ENCODE peak calls at places on chromosome 16, in six cellular contexts. X is tibial artery, Q is PC-3, D is fibroblast of lung, F is uterus, H is dorsolateral prefrontal cortex. E is an unnamed sample.
A peak's percentile ranks its signal among the peaks of the same experiment; 100 is the strongest.

GRCh38 chr16:50103764-50104163 is 38.0 kb downstream of the HEATR3 start:
- DNase-seq in D (peak; percentile 33), X (no peak), F (no peak), Q (no peak), H (no peak), E (no peak)

GRCh38 chr16:69273009-69273408 is 38.1 kb upstream of the VPS4A start:
- DNase-seq in H (no peak), X (no peak), Q (no peak), D (peak; percentile 92), F (no peak), E (no peak)

GRCh38 chr16:3266873-3267537 is 10.6 kb upstream of the MEFV start:
- DNase-seq in Q (peak; percentile 52), D (peak; percentile 24), X (no peak), H (no peak), F (no peak), E (no peak)

GRCh38 chr16:62034236-62035114 is 1.8 kb downstream of the CDH8 start:
- DNase-seq in D (no peak), Q (no peak), X (no peak), H (peak; percentile 29), F (no peak), E (no peak)

GRCh38 chr16:82368041-82368440 is 198.0 kb upstream of the MPHOSPH6 start:
- DNase-seq in Q (peak; percentile 31), F (no peak), D (peak; percentile 9), H (peak; percentile 61), X (no peak), E (no peak)

GRCh38 chr16:3998793-3999478 is 117.3 kb downstream of the ADCY9 start:
- DNase-seq in F (peak; percentile 52), D (peak; percentile 48), H (no peak), Q (no peak), X (no peak), E (no peak)

GRCh38 chr16:25135239-25135878 is 23.8 kb downstream of the LCMT1 start:
- DNase-seq in H (peak; percentile 22), F (no peak), Q (peak; percentile 78), X (no peak), D (peak; percentile 52), E (no peak)

GRCh38 chr16:3171855-3172593 is 16.0 kb upstream of the OR1F1 start:
- DNase-seq in X (no peak), Q (no peak), D (no peak), H (no peak), F (no peak), E (no peak)

GRCh38 chr16:46714797-46715591 is 25.5 kb downstream of the ORC6 start:
- DNase-seq in X (no peak), F (no peak), Q (no peak), H (no peak), D (no peak), E (no peak)

GRCh38 chr16:84843149-84844048 is 23.6 kb downstream of the CRISPLD2 start:
- DNase-seq in D (no peak), H (no peak), F (no peak), X (no peak), Q (no peak), E (no peak)

GRCh38 chr16:85940214-85940613 is 41.3 kb downstream of the IRF8 start:
- DNase-seq in X (no peak), H (no peak), D (no peak), F (no peak), Q (no peak), E (no peak)

GRCh38 chr16:57333402-57333801 is 25.2 kb upstream of the CCL22 start:
- DNase-seq in H (no peak), Q (no peak), D (no peak), F (no peak), X (no peak), E (no peak)
- H3K27ac ChIP-seq in H (no peak overlapping the region), Q (no peak overlapping the region), D (no peak overlapping the region), F (no peak overlapping the region), X (no peak overlapping the region), E (no peak overlapping the region)

DNA sequence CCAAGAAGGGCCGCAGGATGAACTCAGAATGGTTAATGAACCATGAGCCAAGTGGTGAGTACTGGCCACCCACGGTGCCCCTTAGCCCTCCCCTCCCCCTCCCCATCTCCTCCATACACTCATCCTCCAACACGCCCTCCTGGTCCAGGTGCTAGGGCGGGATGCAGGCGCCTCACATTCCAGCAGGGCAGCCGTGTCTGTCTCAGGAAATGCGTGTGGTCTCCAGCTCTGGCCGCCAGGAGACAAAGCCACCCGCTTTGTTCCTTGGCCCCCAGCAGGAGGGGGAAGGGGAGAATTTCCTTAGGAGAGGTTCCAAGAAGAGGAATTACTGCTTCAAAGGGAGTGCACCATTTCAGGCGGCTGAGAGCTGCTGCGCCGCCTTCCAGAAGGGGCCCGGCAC is 29.8 kb upstream of the RMI2 start:
- DNase-seq in X (no peak), Q (peak; percentile 12), D (peak; percentile 37), F (no peak), H (no peak), E (no peak)
- TF ChIP-seq CTCF in X (no peak), Q (no peak), D (no peak), F (peak; percentile 32), H (no peak), E (no peak)

GRCh38 chr16:53090271-53090590 is 35.4 kb downstream of the CHD9 start:
- DNase-seq in Q (no peak), D (no peak), X (no peak), H (no peak), F (no peak), E (no peak)
- H3K4me3 ChIP-seq in Q (no peak overlapping the region), D (peak overlapping the region; percentile 22), X (peak overlapping the region; percentile 36), H (peak overlapping the region; percentile 33), F (no peak overlapping the region), E (no peak overlapping the region)

DNA sequence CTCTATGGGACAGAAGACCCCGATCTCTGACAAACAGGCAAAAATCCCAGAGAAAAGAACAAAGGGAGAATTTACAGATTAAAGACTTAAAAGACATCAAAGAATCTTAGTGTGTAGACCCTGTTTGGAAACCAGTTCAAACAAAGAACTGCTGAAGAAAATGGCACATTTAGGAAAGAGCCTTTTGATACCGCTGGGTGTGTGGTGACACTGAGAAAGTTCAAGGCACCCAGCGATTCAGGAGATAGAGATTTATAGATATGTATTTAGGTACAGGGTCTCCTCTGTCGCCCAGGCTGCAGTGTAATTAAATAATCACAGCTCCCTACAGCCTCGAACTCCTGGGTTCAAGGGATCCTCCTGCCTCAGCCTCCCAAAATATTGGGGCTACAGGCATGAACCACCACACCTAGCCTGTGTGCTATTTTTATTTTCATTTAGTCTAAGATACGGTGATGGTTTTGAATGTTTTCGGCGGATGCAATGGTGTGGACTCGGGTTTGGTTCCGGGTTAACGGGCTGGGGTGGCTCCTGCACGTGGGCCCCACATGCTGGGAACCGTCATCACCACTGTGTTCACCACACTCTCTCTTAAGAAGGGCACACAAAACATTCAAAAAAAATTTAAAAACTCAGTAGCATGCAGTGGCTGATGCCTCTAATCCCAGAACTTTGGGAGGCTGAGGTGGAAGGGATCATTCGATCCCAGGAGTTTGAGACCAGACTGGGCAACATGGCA is 114.0 kb downstream of the ZNF778 start:
- DNase-seq in Q (no peak), X (no peak), F (no peak), H (no peak), D (no peak), E (no peak)
- H3K27ac ChIP-seq in Q (peak overlapping the region; percentile 88), X (no peak overlapping the region), F (no peak overlapping the region), H (peak overlapping the region; percentile 17), D (no peak overlapping the region), E (no peak overlapping the region)

DNA sequence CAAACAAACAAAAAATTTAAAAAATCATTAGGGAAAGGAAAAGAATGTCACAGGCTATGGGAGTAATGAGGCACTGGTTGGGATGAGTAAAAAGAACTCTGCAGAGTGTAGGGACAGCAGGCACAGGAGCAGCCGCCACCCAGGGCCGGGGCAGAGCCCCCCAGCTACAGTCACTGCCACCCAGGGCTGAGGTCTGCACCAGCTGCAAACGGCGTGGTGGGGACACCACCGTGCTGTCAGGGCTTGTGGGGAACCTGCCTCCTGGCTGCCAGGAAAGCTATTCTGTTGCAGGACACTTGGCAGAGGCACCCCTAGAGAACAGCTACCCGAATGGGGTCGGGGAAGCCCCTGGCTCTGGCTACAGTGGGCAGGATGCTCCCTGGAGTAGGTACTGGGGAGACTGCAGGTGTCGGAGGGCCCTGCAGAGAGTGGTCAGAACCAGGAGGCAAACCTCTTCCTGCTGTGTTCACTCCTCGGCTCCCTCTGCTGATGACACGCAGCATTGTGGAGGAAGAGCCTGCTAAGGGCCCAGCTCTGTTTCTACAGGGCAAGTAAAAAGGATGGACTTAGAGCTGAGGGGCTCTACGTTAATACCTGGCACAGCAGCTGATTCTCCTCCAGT is 32.3 kb upstream of the CAPN15 start:
- DNase-seq in H (peak; percentile 48), Q (peak; percentile 45), X (no peak), F (no peak), D (peak; percentile 45), E (peak; percentile 14)
- TF ChIP-seq CTCF in H (peak; percentile 35), Q (peak; percentile 43), X (peak; percentile 30), F (peak; percentile 18), D (peak; percentile 41), E (no peak)

GRCh38 chr16:89038221-89038721 is 55.4 kb upstream of the ACSF3 start:
- DNase-seq in Q (no peak), D (no peak), H (no peak), F (no peak), X (no peak), E (no peak)

GRCh38 chr16:89039756-89040155 is 53.9 kb upstream of the ACSF3 start:
- DNase-seq in H (no peak), F (no peak), X (no peak), D (no peak), Q (no peak), E (no peak)

GRCh38 chr16:89037261-89038152 is 56.1 kb upstream of the ACSF3 start:
- DNase-seq in Q (peak; percentile 10), H (no peak), X (no peak), F (no peak), D (peak; percentile 20), E (no peak)

GRCh38 chr16:89040391-89040790 is 53.3 kb upstream of the ACSF3 start:
- DNase-seq in H (no peak), F (no peak), X (no peak), D (no peak), Q (no peak), E (no peak)

GRCh38 chr16:89038811-89039735 is 54.6 kb upstream of the ACSF3 start:
- DNase-seq in X (no peak), H (no peak), F (no peak), Q (no peak), D (no peak), E (no peak)
- H3K4me3 ChIP-seq in X (no peak overlapping the region), H (no peak overlapping the region), F (no peak overlapping the region), Q (no peak overlapping the region), D (no peak overlapping the region), E (no peak overlapping the region)

DNA sequence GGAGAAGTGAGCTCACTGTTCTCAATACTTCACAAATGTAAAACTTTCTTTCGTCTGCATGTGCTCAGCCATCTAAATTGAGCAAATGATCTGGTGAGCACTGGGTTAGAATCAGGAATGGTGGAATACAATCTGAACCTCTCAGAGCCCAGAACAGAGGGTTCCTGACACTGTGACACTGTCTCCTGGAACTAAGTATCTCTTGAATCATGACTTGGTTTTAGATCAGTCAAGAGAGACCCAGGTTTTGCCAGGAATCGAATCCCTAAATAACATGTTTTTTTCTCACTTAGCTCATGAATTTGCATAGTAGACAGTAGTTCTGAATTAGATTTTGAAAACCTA is 49.3 kb downstream of the SF3B3 start:
- DNase-seq in F (no peak), H (no peak), D (no peak), Q (no peak), X (no peak), E (no peak)
- H3K27ac ChIP-seq in F (peak overlapping the region; percentile 62), H (peak overlapping the region; percentile 2), D (peak overlapping the region; percentile 65), Q (no peak overlapping the region), X (peak overlapping the region; percentile 64), E (peak overlapping the region; percentile 92)